ENCODE peak calls at places on chromosomes 2 and 18, in four cellular contexts. One of them, this sample, is unnamed.
A peak's percentile ranks its signal among the peaks of the same experiment; 100 is the strongest.

GRCh38 chr2:209977386-209978239 is 24.8 kb upstream of the RPE start:
- DNase-seq in fibroblast of pulmonary artery: peak; percentile 71
- DNase-seq in NCI-H1436: peak; percentile 27
- DNase-seq in stimulated activated CD4-positive, alpha-beta T cell treated with anti-CD3 and anti-CD28 coated beads, Interleukin-2, amount 100 ng/mL, for 48 hours: no peak
- DNase-seq in this sample: peak; percentile 32

GRCh38 chr2:169978402-169979017 is 151.3 kb downstream of the UBR3 start:
- DNase-seq in fibroblast of pulmonary artery: no peak
- DNase-seq in NCI-H1436: no peak
- DNase-seq in stimulated activated CD4-positive, alpha-beta T cell treated with anti-CD3 and anti-CD28 coated beads, Interleukin-2, amount 100 ng/mL, for 48 hours: no peak
- DNase-seq in this sample: no peak

GRCh38 chr18:58247363-58247834 is 203.4 kb downstream of the NEDD4L start:
- DNase-seq in fibroblast of pulmonary artery: peak; percentile 45
- DNase-seq in NCI-H1436: no peak
- DNase-seq in stimulated activated CD4-positive, alpha-beta T cell treated with anti-CD3 and anti-CD28 coated beads, Interleukin-2, amount 100 ng/mL, for 48 hours: no peak
- DNase-seq in this sample: peak; percentile 26

GRCh38 chr2:167187049-167187727 is 298.9 kb downstream of the XIRP2 start:
- DNase-seq in fibroblast of pulmonary artery: no peak
- DNase-seq in NCI-H1436: no peak
- DNase-seq in stimulated activated CD4-positive, alpha-beta T cell treated with anti-CD3 and anti-CD28 coated beads, Interleukin-2, amount 100 ng/mL, for 48 hours: no peak
- DNase-seq in this sample: no peak

GRCh38 chr18:71808576-71808975 is 735.6 kb downstream of the CBLN2 start:
- DNase-seq in fibroblast of pulmonary artery: no peak
- DNase-seq in NCI-H1436: no peak
- DNase-seq in stimulated activated CD4-positive, alpha-beta T cell treated with anti-CD3 and anti-CD28 coated beads, Interleukin-2, amount 100 ng/mL, for 48 hours: no peak
- DNase-seq in this sample: no peak

GRCh38 chr18:5066380-5066977 is 130.6 kb downstream of the AKAIN1 start:
- DNase-seq in fibroblast of pulmonary artery: no peak
- DNase-seq in NCI-H1436: no peak
- DNase-seq in stimulated activated CD4-positive, alpha-beta T cell treated with anti-CD3 and anti-CD28 coated beads, Interleukin-2, amount 100 ng/mL, for 48 hours: peak; percentile 18
- DNase-seq in this sample: no peak

GRCh38 chr18:10736984-10737383 is 211.2 kb downstream of the NAPG start:
- DNase-seq in fibroblast of pulmonary artery: peak; percentile 10
- DNase-seq in NCI-H1436: no peak
- DNase-seq in stimulated activated CD4-positive, alpha-beta T cell treated with anti-CD3 and anti-CD28 coated beads, Interleukin-2, amount 100 ng/mL, for 48 hours: no peak
- DNase-seq in this sample: peak; percentile 2

GRCh38 chr2:173858297-173858731 is 106.9 kb downstream of the SP3 start:
- DNase-seq in fibroblast of pulmonary artery: no peak
- DNase-seq in NCI-H1436: no peak
- DNase-seq in stimulated activated CD4-positive, alpha-beta T cell treated with anti-CD3 and anti-CD28 coated beads, Interleukin-2, amount 100 ng/mL, for 48 hours: no peak
- DNase-seq in this sample: no peak

GRCh38 chr2:204900487-204900886 is 355.2 kb downstream of the PARD3B start:
- DNase-seq in fibroblast of pulmonary artery: no peak
- DNase-seq in NCI-H1436: no peak
- DNase-seq in stimulated activated CD4-positive, alpha-beta T cell treated with anti-CD3 and anti-CD28 coated beads, Interleukin-2, amount 100 ng/mL, for 48 hours: no peak
- DNase-seq in this sample: no peak

GRCh38 chr2:201513271-201513670 is 61.7 kb downstream of the STRADB start:
- DNase-seq in fibroblast of pulmonary artery: no peak
- DNase-seq in NCI-H1436: no peak
- DNase-seq in stimulated activated CD4-positive, alpha-beta T cell treated with anti-CD3 and anti-CD28 coated beads, Interleukin-2, amount 100 ng/mL, for 48 hours: no peak
- DNase-seq in this sample: no peak

This sample was measured in LHCN-M2.